ENCODE peak calls at places on chromosomes 12 and 14, in five cellular contexts. B is iPS-NIHi11; Y is stimulated activated CD4-positive, alpha-beta T cell treated with anti-CD3 and anti-CD28 coated beads, Interleukin-2, amount 100 ng/mL, for 24 hours; C is adipocyte; E is fibroblast of villous mesenchyme. V is an unnamed sample.

GRCh38 chr12:76020281-76020680 is 11.3 kb downstream of the PHLDA1 start:
- DNase-seq in B (no peak), Y (peak), C (peak), E (peak), V (peak)

GRCh38 chr14:65846469-65846868 is 433.9 kb downstream of the FUT8 start:
- DNase-seq in B (no peak), Y (no peak), C (no peak), E (no peak), V (no peak)

GRCh38 chr14:30002859-30003258 is 75.2 kb upstream of the PRKD1 start:
- DNase-seq in B (no peak), Y (no peak), C (peak), E (no peak), V (no peak)

GRCh38 chr12:23084236-23084995 is 459.4 kb downstream of the ETNK1 start:
- DNase-seq in B (no peak), Y (no peak), C (peak), E (peak), V (no peak)

GRCh38 chr14:35470775-35471174 is 63.2 kb upstream of the INSM2 start:
- DNase-seq in B (peak), Y (no peak), C (peak), E (peak), V (peak)

GRCh38 chr12:3962661-3963483 is 89.7 kb upstream of the PARP11 start:
- DNase-seq in B (no peak), Y (peak), C (no peak), E (no peak), V (peak)

GRCh38 chr14:94775082-94775874 is 5.4 kb upstream of the GSC start:
- DNase-seq in B (no peak), Y (no peak), C (no peak), E (no peak), V (peak)

GRCh38 chr12:3107954-3108353 is 30.8 kb downstream of the TSPAN9 start:
- DNase-seq in B (no peak), Y (no peak), C (no peak), E (no peak), V (no peak)

GRCh38 chr14:93430889-93431670 is at the start of gene UNC79:
- DNase-seq in B (peak), Y (no peak), C (peak), E (no peak), V (peak)

GRCh38 chr12:112645586-112645985 is 146.0 kb upstream of the RPH3A start:
- DNase-seq in B (no peak), Y (no peak), C (no peak), E (no peak), V (no peak)

GRCh38 chr12:108856428-108857157 is 790 bp downstream of the SSH1 start:
- DNase-seq in B (no peak), Y (peak), C (peak), E (peak), V (peak)

GRCh38 chr14:52023518-52023917 is 34.2 kb downstream of the RTRAF start:
- DNase-seq in B (no peak), Y (no peak), C (peak), E (peak), V (no peak)

GRCh38 chr14:98770151-98770550 is 501.8 kb downstream of the BCL11B start:
- DNase-seq in B (no peak), Y (no peak), C (no peak), E (no peak), V (no peak)

GRCh38 chr14:94313991-94314655 is 9.0 kb downstream of the SERPINA6 start:
- DNase-seq in B (no peak), Y (no peak), C (peak), E (no peak), V (no peak)

GRCh38 chr12:102430661-102431060 is 49.7 kb downstream of the IGF1 start:
- DNase-seq in B (no peak), Y (no peak), C (peak), E (no peak), V (no peak)

GRCh38 chr12:7113389-7113871 is 4.4 kb upstream of the C1RL start:
- DNase-seq in B (peak), Y (peak), C (peak), E (peak), V (peak)

GRCh38 chr12:122743895-122744525 is 8.6 kb upstream of the DENR start:
- DNase-seq in B (no peak), Y (no peak), C (no peak), E (no peak), V (no peak)

GRCh38 chr12:47838286-47838931 is 18.7 kb upstream of the HDAC7 start:
- DNase-seq in B (peak), Y (peak), C (peak), E (peak), V (peak)

GRCh38 chr12:105738036-105738435 is 400.7 kb downstream of the NUAK1 start:
- DNase-seq in B (no peak), Y (no peak), C (no peak), E (peak), V (no peak)

GRCh38 chr12:40152783-40153383 is 47.0 kb upstream of the SLC2A13 start:
- DNase-seq in B (peak), Y (peak), C (peak), E (peak), V (peak)

GRCh38 chr12:92130999-92131398 is 14.6 kb downstream of the BTG1 start:
- DNase-seq in B (no peak), Y (no peak), C (no peak), E (no peak), V (no peak)

GRCh38 chr12:54719691-54720090 is 71.5 kb upstream of the DCD start:
- DNase-seq in B (no peak), Y (no peak), C (no peak), E (no peak), V (no peak)

GRCh38 chr12:113232787-113233585 is 11.7 kb downstream of the TPCN1 start:
- DNase-seq in B (peak), Y (peak), C (no peak), E (no peak), V (peak)

GRCh38 chr12:88615490-88615889 is 35.2 kb upstream of the KITLG start:
- DNase-seq in B (no peak), Y (no peak), C (no peak), E (no peak), V (no peak)

GRCh38 chr14:91580886-91581615 is 70.9 kb upstream of the PPP4R3A start:
- DNase-seq in B (no peak), Y (no peak), C (no peak), E (no peak), V (peak)

GRCh38 chr12:93857917-93858513 is 180.8 kb downstream of the CRADD start:
- DNase-seq in B (no peak), Y (no peak), C (no peak), E (no peak), V (no peak)

GRCh38 chr12:51980051-51980808 is 26.5 kb upstream of the TAMALIN start:
- DNase-seq in B (peak), Y (peak), C (peak), E (peak), V (peak)

GRCh38 chr12:41981758-41982157 is 162.9 kb downstream of the GXYLT1 start:
- DNase-seq in B (peak), Y (no peak), C (peak), E (no peak), V (no peak)

GRCh38 chr14:97056086-97056485 is 258.9 kb downstream of the VRK1 start:
- DNase-seq in B (no peak), Y (no peak), C (no peak), E (no peak), V (no peak)

V was measured in mesendoderm.